ENCODE peak calls at places on chromosomes 13 and 19, in nine cellular contexts. One of them, this sample, is unnamed.

GRCh38 chr13:19597523-19597922 is 35.9 kb upstream of the MPHOSPH8 start:
- DNase-seq in endodermal cell: no peak
- DNase-seq in RWPE1: peak; percentile 11
- DNase-seq in cardiac fibroblast: peak; percentile 67
- DNase-seq in A549: peak; percentile 25
- DNase-seq in fibroblast of pulmonary artery: no peak
- DNase-seq in DND-41: no peak
- DNase-seq in esophagus muscularis mucosa: no peak
- DNase-seq in OCI-LY7: no peak
- DNase-seq in this sample: peak; percentile 77

GRCh38 chr13:99007414-99007986 is 29.6 kb upstream of the DOCK9 start:
- DNase-seq in endodermal cell: no peak
- DNase-seq in RWPE1: no peak
- DNase-seq in cardiac fibroblast: no peak
- DNase-seq in A549: no peak
- DNase-seq in fibroblast of pulmonary artery: no peak
- DNase-seq in DND-41: no peak
- DNase-seq in esophagus muscularis mucosa: no peak
- DNase-seq in OCI-LY7: no peak
- DNase-seq in this sample: no peak

GRCh38 chr19:42529248-42529764 is 1.0 kb upstream of the CEACAM1 start:
- DNase-seq in endodermal cell: peak; percentile 93
- DNase-seq in RWPE1: peak; percentile 53
- DNase-seq in cardiac fibroblast: peak; percentile 68
- DNase-seq in A549: peak; percentile 79
- DNase-seq in fibroblast of pulmonary artery: peak; percentile 73
- DNase-seq in DND-41: peak; percentile 60
- DNase-seq in esophagus muscularis mucosa: no peak
- DNase-seq in OCI-LY7: peak; percentile 84
- DNase-seq in this sample: peak; percentile 58

GRCh38 chr13:29849071-29849541 is 1.3 kb downstream of the UBL3 start:
- DNase-seq in endodermal cell: peak; percentile 53
- DNase-seq in RWPE1: no peak
- DNase-seq in cardiac fibroblast: peak; percentile 54
- DNase-seq in A549: peak; percentile 31
- DNase-seq in fibroblast of pulmonary artery: peak; percentile 27
- DNase-seq in DND-41: peak; percentile 12
- DNase-seq in esophagus muscularis mucosa: no peak
- DNase-seq in OCI-LY7: peak; percentile 44
- DNase-seq in this sample: peak; percentile 45

GRCh38 chr13:97468331-97468730 is 34.4 kb downstream of the RAP2A start:
- DNase-seq in endodermal cell: no peak
- DNase-seq in RWPE1: no peak
- DNase-seq in cardiac fibroblast: peak; percentile 65
- DNase-seq in A549: no peak
- DNase-seq in fibroblast of pulmonary artery: peak; percentile 93
- DNase-seq in DND-41: no peak
- DNase-seq in esophagus muscularis mucosa: no peak
- DNase-seq in OCI-LY7: no peak
- DNase-seq in this sample: no peak

GRCh38 chr19:18292460-18292809 is 11.0 kb upstream of the JUND start:
- DNase-seq in endodermal cell: peak; percentile 88
- DNase-seq in RWPE1: peak; percentile 62
- DNase-seq in cardiac fibroblast: peak; percentile 47
- DNase-seq in A549: no peak
- DNase-seq in fibroblast of pulmonary artery: no peak
- DNase-seq in DND-41: no peak
- DNase-seq in esophagus muscularis mucosa: no peak
- DNase-seq in OCI-LY7: no peak
- DNase-seq in this sample: peak; percentile 67

GRCh38 chr13:106418556-106418955 is 116.9 kb downstream of the EFNB2 start:
- DNase-seq in endodermal cell: no peak
- DNase-seq in RWPE1: no peak
- DNase-seq in cardiac fibroblast: peak; percentile 28
- DNase-seq in A549: no peak
- DNase-seq in fibroblast of pulmonary artery: no peak
- DNase-seq in DND-41: no peak
- DNase-seq in esophagus muscularis mucosa: no peak
- DNase-seq in OCI-LY7: no peak
- DNase-seq in this sample: peak; percentile 45

GRCh38 chr19:10568444-10568825 is 344 bp downstream of the CDKN2D start:
- DNase-seq in endodermal cell: peak; percentile 90
- DNase-seq in RWPE1: no peak
- DNase-seq in cardiac fibroblast: no peak
- DNase-seq in A549: peak; percentile 50
- DNase-seq in fibroblast of pulmonary artery: no peak
- DNase-seq in DND-41: no peak
- DNase-seq in esophagus muscularis mucosa: no peak
- DNase-seq in OCI-LY7: peak; percentile 77
- DNase-seq in this sample: peak; percentile 33

DNA sequence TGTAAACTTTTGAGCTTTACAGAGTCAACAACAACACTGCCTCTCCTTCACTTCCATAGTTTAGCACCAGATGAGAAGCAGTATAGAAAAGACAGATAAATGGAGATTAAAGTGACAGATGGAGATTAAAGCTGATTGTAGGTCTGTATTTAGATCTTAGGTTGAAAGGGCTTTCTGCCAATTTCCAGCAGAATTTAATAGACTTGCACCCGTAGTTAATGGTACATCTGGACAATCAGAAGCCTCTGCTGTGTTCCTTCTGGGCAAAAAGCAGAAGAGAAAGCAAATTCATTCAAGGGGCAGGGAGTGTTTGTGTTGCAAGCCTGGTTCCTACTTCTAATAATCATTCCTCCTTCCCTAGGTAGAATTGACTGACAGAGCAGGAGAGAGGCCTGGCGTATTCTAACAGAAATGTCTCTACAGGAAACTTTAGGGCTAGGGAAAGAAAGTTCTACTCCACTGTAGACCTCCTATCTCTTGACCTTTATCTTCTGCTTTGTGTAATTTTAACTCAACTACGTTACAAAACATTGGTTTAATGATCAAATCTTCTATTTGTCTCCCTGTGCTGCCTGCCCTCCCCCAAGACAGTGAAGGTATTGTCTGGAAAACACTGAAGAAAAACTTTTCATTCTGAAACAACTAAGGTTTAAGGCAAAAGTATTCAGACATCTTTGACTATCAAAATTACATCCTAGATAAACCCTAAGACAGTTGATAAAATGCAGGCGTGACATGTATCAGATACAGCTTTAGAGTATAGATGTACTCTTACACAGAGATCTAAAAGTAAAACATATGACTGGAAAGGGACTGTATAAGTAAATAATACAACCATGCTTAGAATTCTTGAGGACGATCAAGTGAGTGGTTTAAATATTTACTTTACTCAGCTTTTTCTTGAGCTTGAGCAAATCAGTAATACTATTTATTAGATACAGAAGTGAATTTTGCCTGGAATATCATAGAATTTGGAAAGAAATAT is 44.5 kb downstream of the GPC6 start:
- DNase-seq in endodermal cell: no peak
- DNase-seq in RWPE1: no peak
- DNase-seq in cardiac fibroblast: no peak
- DNase-seq in A549: peak; percentile 22
- DNase-seq in fibroblast of pulmonary artery: no peak
- DNase-seq in DND-41: no peak
- DNase-seq in esophagus muscularis mucosa: no peak
- DNase-seq in OCI-LY7: no peak
- DNase-seq in this sample: no peak
- TF ChIP-seq CTCF in endodermal cell: no peak
- TF ChIP-seq CTCF in RWPE1: no peak
- TF ChIP-seq CTCF in cardiac fibroblast: no peak
- TF ChIP-seq CTCF in A549: no peak
- TF ChIP-seq CTCF in fibroblast of pulmonary artery: no peak
- TF ChIP-seq CTCF in DND-41: no peak
- TF ChIP-seq CTCF in esophagus muscularis mucosa: no peak
- TF ChIP-seq CTCF in OCI-LY7: no peak
- TF ChIP-seq CTCF in this sample: no peak

GRCh38 chr19:14072535-14073231 is at the start of gene MISP3:
- DNase-seq in endodermal cell: peak; percentile 81
- DNase-seq in RWPE1: no peak
- DNase-seq in cardiac fibroblast: peak; percentile 41
- DNase-seq in A549: peak; percentile 49
- DNase-seq in fibroblast of pulmonary artery: no peak
- DNase-seq in DND-41: peak; percentile 26
- DNase-seq in esophagus muscularis mucosa: no peak
- DNase-seq in OCI-LY7: peak; percentile 49
- DNase-seq in this sample: no peak

GRCh38 chr19:14073925-14074838 is 1.6 kb downstream of the MISP3 start:
- DNase-seq in endodermal cell: no peak
- DNase-seq in RWPE1: peak; percentile 62
- DNase-seq in cardiac fibroblast: no peak
- DNase-seq in A549: no peak
- DNase-seq in fibroblast of pulmonary artery: no peak
- DNase-seq in DND-41: peak; percentile 55
- DNase-seq in esophagus muscularis mucosa: no peak
- DNase-seq in OCI-LY7: peak; percentile 36
- DNase-seq in this sample: peak; percentile 30

GRCh38 chr19:14078406-14078805 is 5.8 kb downstream of the MISP3 start:
- DNase-seq in endodermal cell: no peak
- DNase-seq in RWPE1: no peak
- DNase-seq in cardiac fibroblast: no peak
- DNase-seq in A549: no peak
- DNase-seq in fibroblast of pulmonary artery: no peak
- DNase-seq in DND-41: no peak
- DNase-seq in esophagus muscularis mucosa: no peak
- DNase-seq in OCI-LY7: no peak
- DNase-seq in this sample: no peak

GRCh38 chr19:14070268-14071050 is 2.1 kb upstream of the MISP3 start:
- DNase-seq in endodermal cell: no peak
- DNase-seq in RWPE1: no peak
- DNase-seq in cardiac fibroblast: no peak
- DNase-seq in A549: no peak
- DNase-seq in fibroblast of pulmonary artery: no peak
- DNase-seq in DND-41: no peak
- DNase-seq in esophagus muscularis mucosa: no peak
- DNase-seq in OCI-LY7: no peak
- DNase-seq in this sample: no peak

DNA sequence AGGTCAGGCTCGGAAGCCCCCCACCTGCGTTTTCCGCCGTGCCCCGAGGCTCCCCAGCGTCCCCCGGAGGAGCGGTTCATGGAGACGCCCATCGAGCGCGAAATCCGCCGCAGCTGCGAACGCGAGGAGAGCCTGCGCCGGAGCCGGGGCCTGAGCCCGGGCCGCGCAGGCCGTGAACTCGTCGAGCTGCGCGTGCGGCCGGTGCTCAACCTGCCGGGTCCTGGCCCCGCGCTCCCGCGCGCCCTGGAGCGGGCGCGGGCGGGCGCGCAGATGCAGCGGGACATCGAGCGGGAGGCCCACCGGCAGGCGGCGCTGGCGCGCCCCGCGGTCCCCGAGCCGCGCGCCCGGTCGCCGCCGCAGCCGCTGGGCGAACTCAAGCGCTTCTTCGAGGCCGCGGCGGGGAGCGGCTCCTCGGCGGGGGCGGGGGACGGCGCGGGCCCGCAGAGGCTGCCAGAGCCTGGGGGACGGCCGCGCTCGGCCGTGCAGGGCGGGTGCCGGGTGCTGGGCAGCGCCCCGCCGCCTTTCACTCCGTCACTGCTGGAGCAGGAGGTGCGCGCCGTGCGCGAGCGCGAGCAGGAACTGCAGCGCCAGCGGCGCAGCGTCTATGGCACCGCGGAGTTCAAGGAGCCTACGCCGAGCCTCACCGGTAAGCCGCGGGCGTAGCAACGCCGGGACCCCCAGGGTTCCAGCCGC is 792 bp downstream of the MISP3 start:
- DNase-seq in endodermal cell: peak; percentile 87
- DNase-seq in RWPE1: peak; percentile 81
- DNase-seq in cardiac fibroblast: peak; percentile 78
- DNase-seq in A549: peak; percentile 78
- DNase-seq in fibroblast of pulmonary artery: peak; percentile 82
- DNase-seq in DND-41: peak; percentile 81
- DNase-seq in esophagus muscularis mucosa: no peak
- DNase-seq in OCI-LY7: peak; percentile 88
- DNase-seq in this sample: peak; percentile 63
- TF ChIP-seq CTCF in endodermal cell: peak; percentile 64
- TF ChIP-seq CTCF in RWPE1: peak; percentile 99
- TF ChIP-seq CTCF in cardiac fibroblast: peak; percentile 1
- TF ChIP-seq CTCF in A549: peak; percentile 87
- TF ChIP-seq CTCF in fibroblast of pulmonary artery: peak; percentile 5
- TF ChIP-seq CTCF in DND-41: peak; percentile 73
- TF ChIP-seq CTCF in esophagus muscularis mucosa: peak; percentile 67
- TF ChIP-seq CTCF in OCI-LY7: no peak
- TF ChIP-seq CTCF in this sample: peak; percentile 43

GRCh38 chr19:15635016-15635805 is 5.5 kb upstream of the CYP4F3 start:
- DNase-seq in endodermal cell: no peak
- DNase-seq in RWPE1: no peak
- DNase-seq in cardiac fibroblast: no peak
- DNase-seq in A549: no peak
- DNase-seq in fibroblast of pulmonary artery: no peak
- DNase-seq in DND-41: no peak
- DNase-seq in esophagus muscularis mucosa: no peak
- DNase-seq in OCI-LY7: no peak
- DNase-seq in this sample: peak; percentile 82

GRCh38 chr19:15633122-15633521 is 7.6 kb upstream of the CYP4F3 start:
- DNase-seq in endodermal cell: no peak
- DNase-seq in RWPE1: no peak
- DNase-seq in cardiac fibroblast: no peak
- DNase-seq in A549: no peak
- DNase-seq in fibroblast of pulmonary artery: no peak
- DNase-seq in DND-41: no peak
- DNase-seq in esophagus muscularis mucosa: no peak
- DNase-seq in OCI-LY7: no peak
- DNase-seq in this sample: no peak

GRCh38 chr19:15629003-15629880 is 11.5 kb upstream of the CYP4F3 start:
- DNase-seq in endodermal cell: peak; percentile 93
- DNase-seq in RWPE1: peak; percentile 81
- DNase-seq in cardiac fibroblast: peak; percentile 59
- DNase-seq in A549: peak; percentile 58
- DNase-seq in fibroblast of pulmonary artery: peak; percentile 53
- DNase-seq in DND-41: peak; percentile 80
- DNase-seq in esophagus muscularis mucosa: peak; percentile 94
- DNase-seq in OCI-LY7: peak; percentile 73
- DNase-seq in this sample: peak; percentile 45

GRCh38 chr19:15634105-15634504 is 6.6 kb upstream of the CYP4F3 start:
- DNase-seq in endodermal cell: no peak
- DNase-seq in RWPE1: no peak
- DNase-seq in cardiac fibroblast: no peak
- DNase-seq in A549: no peak
- DNase-seq in fibroblast of pulmonary artery: no peak
- DNase-seq in DND-41: no peak
- DNase-seq in esophagus muscularis mucosa: no peak
- DNase-seq in OCI-LY7: no peak
- DNase-seq in this sample: no peak

DNA sequence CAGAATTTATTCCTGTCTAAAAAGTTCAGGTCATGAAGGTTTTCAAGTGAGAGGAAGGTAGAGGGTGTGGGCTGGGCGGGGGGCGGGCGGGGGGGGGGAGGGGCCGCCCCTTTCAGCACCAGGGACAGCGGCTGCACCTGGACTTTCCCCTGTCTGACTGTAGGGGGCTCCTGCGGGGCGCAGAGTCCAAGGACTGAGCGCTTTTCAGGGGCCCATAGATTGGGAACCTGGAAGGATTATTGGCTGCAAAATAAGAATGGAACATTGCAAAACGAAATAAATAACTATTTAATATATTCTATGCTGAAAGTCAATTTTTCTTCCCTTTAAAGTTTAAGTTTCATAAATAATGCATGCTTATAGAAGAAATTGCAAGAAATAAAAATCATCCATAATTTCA is 8.9 kb upstream of the CYP4F3 start:
- DNase-seq in endodermal cell: peak; percentile 83
- DNase-seq in RWPE1: peak; percentile 63
- DNase-seq in cardiac fibroblast: peak; percentile 8
- DNase-seq in A549: no peak
- DNase-seq in fibroblast of pulmonary artery: no peak
- DNase-seq in DND-41: peak; percentile 68
- DNase-seq in esophagus muscularis mucosa: no peak
- DNase-seq in OCI-LY7: peak; percentile 43
- DNase-seq in this sample: no peak
- TF ChIP-seq CTCF in endodermal cell: peak; percentile 55
- TF ChIP-seq CTCF in RWPE1: peak; percentile 64
- TF ChIP-seq CTCF in cardiac fibroblast: peak; percentile 42
- TF ChIP-seq CTCF in A549: peak; percentile 44
- TF ChIP-seq CTCF in fibroblast of pulmonary artery: peak; percentile 23
- TF ChIP-seq CTCF in DND-41: peak; percentile 67
- TF ChIP-seq CTCF in esophagus muscularis mucosa: peak; percentile 42
- TF ChIP-seq CTCF in OCI-LY7: peak; percentile 60
- TF ChIP-seq CTCF in this sample: peak; percentile 51

GRCh38 chr19:28705008-28705407 is 507.9 kb downstream of the UQCRFS1 start:
- DNase-seq in endodermal cell: no peak
- DNase-seq in RWPE1: peak; percentile 46
- DNase-seq in cardiac fibroblast: peak; percentile 95
- DNase-seq in A549: peak; percentile 58
- DNase-seq in fibroblast of pulmonary artery: peak; percentile 80
- DNase-seq in DND-41: no peak
- DNase-seq in esophagus muscularis mucosa: no peak
- DNase-seq in OCI-LY7: peak; percentile 9
- DNase-seq in this sample: peak; percentile 63
- TF ChIP-seq CTCF in endodermal cell: peak; percentile 72
- TF ChIP-seq CTCF in RWPE1: peak; percentile 8
- TF ChIP-seq CTCF in cardiac fibroblast: peak; percentile 67
- TF ChIP-seq CTCF in A549: no peak
- TF ChIP-seq CTCF in fibroblast of pulmonary artery: peak; percentile 50
- TF ChIP-seq CTCF in DND-41: peak; percentile 65
- TF ChIP-seq CTCF in esophagus muscularis mucosa: no peak
- TF ChIP-seq CTCF in OCI-LY7: peak; percentile 50
- TF ChIP-seq CTCF in this sample: peak; percentile 10

This sample was measured in bronchial epithelial cell.